ENCODE peak calls at places on chromosome 21, in nine cellular contexts. A, X, Q, O, H, D, Y, J and Z are unnamed samples.

GRCh38 chr21:34743831-34744230 is 75.0 kb downstream of the CLIC6 start:
- DNase-seq in J (no peak), X (no peak), D (no peak), H (no peak), A (no peak), Q (no peak), Y (no peak), O (no peak), Z (no peak)

GRCh38 chr21:35206141-35207125 is 157.3 kb upstream of the RUNX1 start:
- DNase-seq in D (no peak), O (peak), J (peak), Y (no peak), X (no peak), Q (no peak), H (no peak), A (no peak), Z (peak)

GRCh38 chr21:33368124-33368523 is 35.1 kb upstream of the IFNGR2 start:
- DNase-seq in Y (no peak), J (peak), A (no peak), O (no peak), Q (no peak), H (no peak), X (no peak), D (no peak), Z (peak)

GRCh38 chr21:45910548-45911221 is 70.9 kb upstream of the COL6A1 start:
- DNase-seq in A (no peak), J (no peak), Q (no peak), H (peak), D (no peak), Y (no peak), X (peak), O (peak), Z (no peak)

GRCh38 chr21:26840206-26840605 is 5.0 kb downstream of the ADAMTS1 start:
- DNase-seq in Y (no peak), H (no peak), A (no peak), O (no peak), J (no peak), X (no peak), D (no peak), Q (no peak), Z (no peak)

GRCh38 chr21:43211085-43212071 is 42.6 kb downstream of the CRYAA start:
- DNase-seq in O (no peak), Q (no peak), Y (no peak), D (no peak), J (peak), H (peak), X (peak), A (peak), Z (peak)

GRCh38 chr21:41511858-41512257 is 3.9 kb upstream of the TMPRSS2 start:
- DNase-seq in Y (no peak), D (no peak), O (no peak), A (no peak), X (no peak), H (no peak), Q (no peak), J (no peak), Z (no peak)

GRCh38 chr21:25970254-25970930 is 200.2 kb downstream of the APP start:
- DNase-seq in Q (no peak), X (peak), O (peak), A (no peak), H (no peak), D (no peak), Y (no peak), J (no peak), Z (no peak)

GRCh38 chr21:34022557-34023335 is 50.6 kb upstream of the MRPS6 start:
- DNase-seq in Y (peak), X (no peak), O (no peak), D (peak), Q (peak), J (peak), H (no peak), A (peak), Z (peak)

GRCh38 chr21:16095005-16095404 is 365.2 kb downstream of the USP25 start:
- DNase-seq in H (no peak), A (no peak), J (no peak), O (no peak), X (no peak), Q (no peak), Y (no peak), D (no peak), Z (no peak)

GRCh38 chr21:35414511-35415139 is 365.5 kb upstream of the RUNX1 start:
- DNase-seq in J (no peak), A (no peak), D (no peak), X (no peak), Y (no peak), H (no peak), O (no peak), Q (no peak), Z (no peak)